ENCODE peak calls at places on chromosomes 5 and 9, in seven cellular contexts. One of them, this sample, is unnamed.

GRCh38 chr5:161105563-161105962 is 253.6 kb upstream of the ATP10B start:
- DNase-seq in uterus: no peak
- DNase-seq in tibial nerve: peak; percentile 18
- DNase-seq in ascending aorta: no peak
- DNase-seq in lower lobe of right lung: no peak
- DNase-seq in sigmoid colon: no peak
- DNase-seq in A549: no peak
- DNase-seq in this sample: no peak

GRCh38 chr9:79362100-79363081 is 209.4 kb upstream of the TLE4 start:
- DNase-seq in sigmoid colon: no peak
- DNase-seq in A549: peak; percentile 82
- DNase-seq in tibial nerve: no peak
- DNase-seq in uterus: no peak
- DNase-seq in ascending aorta: no peak
- DNase-seq in lower lobe of right lung: no peak
- DNase-seq in this sample: no peak

GRCh38 chr5:14417232-14417730 is 164.3 kb upstream of the OTULINL start:
- DNase-seq in sigmoid colon: no peak
- DNase-seq in lower lobe of right lung: no peak
- DNase-seq in A549: no peak
- DNase-seq in tibial nerve: no peak
- DNase-seq in uterus: no peak
- DNase-seq in ascending aorta: no peak
- DNase-seq in this sample: no peak

GRCh38 chr5:178453224-178453623 is 137.0 kb downstream of the COL23A1 start:
- DNase-seq in ascending aorta: no peak
- DNase-seq in lower lobe of right lung: no peak
- DNase-seq in tibial nerve: no peak
- DNase-seq in uterus: no peak
- DNase-seq in sigmoid colon: no peak
- DNase-seq in A549: no peak
- DNase-seq in this sample: no peak

GRCh38 chr9:131845286-131846011 is 105.6 kb upstream of the RAPGEF1 start:
- DNase-seq in ascending aorta: no peak
- DNase-seq in A549: no peak
- DNase-seq in lower lobe of right lung: no peak
- DNase-seq in sigmoid colon: no peak
- DNase-seq in tibial nerve: no peak
- DNase-seq in uterus: no peak
- DNase-seq in this sample: no peak

GRCh38 chr9:137224850-137225694 is at the start of gene CYSRT1:
- DNase-seq in uterus: no peak
- DNase-seq in ascending aorta: no peak
- DNase-seq in A549: no peak
- DNase-seq in sigmoid colon: no peak
- DNase-seq in tibial nerve: no peak
- DNase-seq in lower lobe of right lung: no peak
- DNase-seq in this sample: peak; percentile 63

GRCh38 chr5:160369990-160370712 is at the start of gene C1QTNF2:
- DNase-seq in uterus: peak; percentile 70
- DNase-seq in sigmoid colon: peak; percentile 84
- DNase-seq in lower lobe of right lung: peak; percentile 63
- DNase-seq in tibial nerve: no peak
- DNase-seq in A549: peak; percentile 6
- DNase-seq in ascending aorta: no peak
- DNase-seq in this sample: peak; percentile 68

GRCh38 chr9:137676998-137677397 is 58.2 kb downstream of the EHMT1 start:
- DNase-seq in lower lobe of right lung: no peak
- DNase-seq in A549: no peak
- DNase-seq in sigmoid colon: peak; percentile 3
- DNase-seq in tibial nerve: no peak
- DNase-seq in ascending aorta: no peak
- DNase-seq in uterus: no peak
- DNase-seq in this sample: no peak

GRCh38 chr5:134813827-134814226 is 31.9 kb upstream of the C5orf24 start:
- DNase-seq in lower lobe of right lung: no peak
- DNase-seq in uterus: no peak
- DNase-seq in A549: no peak
- DNase-seq in ascending aorta: no peak
- DNase-seq in sigmoid colon: no peak
- DNase-seq in tibial nerve: no peak
- DNase-seq in this sample: no peak

GRCh38 chr5:1325870-1326546 is 18.9 kb downstream of the CLPTM1L start:
- DNase-seq in ascending aorta: no peak
- DNase-seq in lower lobe of right lung: no peak
- DNase-seq in A549: peak; percentile 73
- DNase-seq in uterus: no peak
- DNase-seq in tibial nerve: no peak
- DNase-seq in sigmoid colon: peak; percentile 56
- DNase-seq in this sample: no peak

GRCh38 chr5:174750720-174751119 is 26.3 kb downstream of the MSX2 start:
- DNase-seq in uterus: no peak
- DNase-seq in A549: no peak
- DNase-seq in ascending aorta: no peak
- DNase-seq in lower lobe of right lung: no peak
- DNase-seq in tibial nerve: no peak
- DNase-seq in sigmoid colon: no peak
- DNase-seq in this sample: no peak

GRCh38 chr5:158198636-158199035 is 339.7 kb upstream of the CLINT1 start:
- DNase-seq in uterus: no peak
- DNase-seq in tibial nerve: no peak
- DNase-seq in A549: no peak
- DNase-seq in lower lobe of right lung: no peak
- DNase-seq in sigmoid colon: no peak
- DNase-seq in ascending aorta: no peak
- DNase-seq in this sample: no peak

GRCh38 chr5:158205992-158206391 is 347.0 kb upstream of the CLINT1 start:
- DNase-seq in A549: no peak
- DNase-seq in tibial nerve: no peak
- DNase-seq in sigmoid colon: no peak
- DNase-seq in lower lobe of right lung: no peak
- DNase-seq in uterus: no peak
- DNase-seq in ascending aorta: no peak
- DNase-seq in this sample: no peak

GRCh38 chr5:158207733-158208132 is 348.8 kb upstream of the CLINT1 start:
- DNase-seq in lower lobe of right lung: no peak
- DNase-seq in ascending aorta: no peak
- DNase-seq in uterus: no peak
- DNase-seq in sigmoid colon: no peak
- DNase-seq in A549: no peak
- DNase-seq in tibial nerve: no peak
- DNase-seq in this sample: no peak

GRCh38 chr5:158200624-158201023 is 341.7 kb upstream of the CLINT1 start:
- DNase-seq in lower lobe of right lung: no peak
- DNase-seq in ascending aorta: no peak
- DNase-seq in tibial nerve: no peak
- DNase-seq in A549: no peak
- DNase-seq in uterus: no peak
- DNase-seq in sigmoid colon: no peak
- DNase-seq in this sample: no peak

DNA sequence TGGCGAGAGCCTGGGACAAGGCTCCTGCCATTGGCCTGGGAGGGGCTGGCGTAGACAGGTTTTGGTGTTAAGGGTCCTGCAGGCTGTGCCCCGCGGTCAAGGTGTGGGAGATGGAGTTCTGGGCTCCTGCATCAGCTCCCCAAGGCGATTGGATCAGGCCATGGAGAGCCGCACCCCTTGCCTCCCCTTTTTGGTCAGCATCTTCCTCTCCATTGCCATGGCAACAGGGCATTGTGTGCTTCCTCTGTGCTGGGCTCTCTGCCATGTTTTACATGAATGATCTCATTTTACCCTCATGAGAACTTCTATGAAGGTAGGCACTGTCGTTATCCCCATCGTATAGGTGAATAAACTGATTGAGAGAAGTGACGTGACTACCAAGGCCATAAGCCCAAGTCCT is 344.3 kb upstream of the CLINT1 start:
- DNase-seq in lower lobe of right lung: no peak
- DNase-seq in uterus: no peak
- DNase-seq in ascending aorta: no peak
- DNase-seq in A549: no peak
- DNase-seq in sigmoid colon: no peak
- DNase-seq in tibial nerve: no peak
- DNase-seq in this sample: no peak
- H3K9me3 ChIP-seq in lower lobe of right lung: no peaks in the 10 kb centered on the region
- H3K9me3 ChIP-seq in uterus: no peaks in the 10 kb centered on the region
- H3K9me3 ChIP-seq in ascending aorta: no peaks in the 10 kb centered on the region
- H3K9me3 ChIP-seq in A549: no peaks in the 10 kb centered on the region
- H3K9me3 ChIP-seq in sigmoid colon: no peaks in the 10 kb centered on the region
- H3K9me3 ChIP-seq in tibial nerve: no peaks in the 10 kb centered on the region
- H3K9me3 ChIP-seq in this sample: no peaks in the 10 kb centered on the region

DNA sequence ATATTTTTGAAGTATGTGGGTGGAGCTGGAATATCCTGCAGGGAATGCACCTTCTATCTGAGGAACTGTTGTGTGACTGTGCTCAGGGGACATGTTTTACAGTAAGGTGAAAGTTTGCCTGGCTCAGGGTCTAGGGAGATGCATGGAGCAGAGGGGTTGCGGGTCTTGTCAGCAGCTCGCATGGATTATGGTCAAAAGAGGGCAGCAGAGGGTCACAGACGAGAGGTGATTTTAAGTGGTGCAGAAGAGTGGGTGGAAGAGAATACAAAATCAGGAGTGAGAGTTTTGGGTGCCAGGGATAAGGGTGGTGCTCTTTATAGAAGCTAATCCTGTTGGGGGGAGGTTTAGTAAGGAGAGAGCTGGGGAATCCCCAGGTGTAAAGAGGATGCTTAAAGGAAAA is 53.5 kb upstream of the GRIN3A start:
- DNase-seq in tibial nerve: peak; percentile 33
- DNase-seq in ascending aorta: no peak
- DNase-seq in A549: peak; percentile 56
- DNase-seq in lower lobe of right lung: no peak
- DNase-seq in sigmoid colon: no peak
- DNase-seq in uterus: no peak
- DNase-seq in this sample: peak; percentile 82
- TF ChIP-seq CTCF in tibial nerve: peak; percentile 22
- TF ChIP-seq CTCF in ascending aorta: no peak
- TF ChIP-seq CTCF in A549: peak; percentile 51
- TF ChIP-seq CTCF in lower lobe of right lung: no peak
- TF ChIP-seq CTCF in sigmoid colon: no peak
- TF ChIP-seq CTCF in uterus: no peak
- TF ChIP-seq CTCF in this sample: peak; percentile 30

GRCh38 chr9:90767523-90768100 is 34.0 kb upstream of the SYK start:
- DNase-seq in uterus: no peak
- DNase-seq in sigmoid colon: no peak
- DNase-seq in A549: peak; percentile 4
- DNase-seq in tibial nerve: no peak
- DNase-seq in lower lobe of right lung: no peak
- DNase-seq in ascending aorta: no peak
- DNase-seq in this sample: no peak

GRCh38 chr9:90772381-90772780 is 29.2 kb upstream of the SYK start:
- DNase-seq in uterus: no peak
- DNase-seq in A549: no peak
- DNase-seq in sigmoid colon: no peak
- DNase-seq in ascending aorta: no peak
- DNase-seq in lower lobe of right lung: no peak
- DNase-seq in tibial nerve: no peak
- DNase-seq in this sample: no peak

GRCh38 chr9:90770927-90771326 is 30.7 kb upstream of the SYK start:
- DNase-seq in sigmoid colon: no peak
- DNase-seq in A549: no peak
- DNase-seq in tibial nerve: no peak
- DNase-seq in ascending aorta: no peak
- DNase-seq in uterus: no peak
- DNase-seq in lower lobe of right lung: no peak
- DNase-seq in this sample: no peak

GRCh38 chr9:90773593-90773992 is 28.0 kb upstream of the SYK start:
- DNase-seq in ascending aorta: no peak
- DNase-seq in lower lobe of right lung: no peak
- DNase-seq in tibial nerve: no peak
- DNase-seq in A549: no peak
- DNase-seq in sigmoid colon: no peak
- DNase-seq in uterus: no peak
- DNase-seq in this sample: peak; percentile 39

GRCh38 chr9:90770339-90770738 is 31.3 kb upstream of the SYK start:
- DNase-seq in lower lobe of right lung: no peak
- DNase-seq in A549: no peak
- DNase-seq in ascending aorta: no peak
- DNase-seq in uterus: no peak
- DNase-seq in tibial nerve: no peak
- DNase-seq in sigmoid colon: no peak
- DNase-seq in this sample: no peak
- H3K9me3 ChIP-seq in lower lobe of right lung: no peaks in the 10 kb centered on the region
- H3K9me3 ChIP-seq in A549: peaks cover 10% of the 10 kb centered on the region
- H3K9me3 ChIP-seq in ascending aorta: no peaks in the 10 kb centered on the region
- H3K9me3 ChIP-seq in uterus: no peaks in the 10 kb centered on the region
- H3K9me3 ChIP-seq in tibial nerve: no peaks in the 10 kb centered on the region
- H3K9me3 ChIP-seq in sigmoid colon: no peaks in the 10 kb centered on the region
- H3K9me3 ChIP-seq in this sample: peaks cover 9% of the 10 kb centered on the region

DNA sequence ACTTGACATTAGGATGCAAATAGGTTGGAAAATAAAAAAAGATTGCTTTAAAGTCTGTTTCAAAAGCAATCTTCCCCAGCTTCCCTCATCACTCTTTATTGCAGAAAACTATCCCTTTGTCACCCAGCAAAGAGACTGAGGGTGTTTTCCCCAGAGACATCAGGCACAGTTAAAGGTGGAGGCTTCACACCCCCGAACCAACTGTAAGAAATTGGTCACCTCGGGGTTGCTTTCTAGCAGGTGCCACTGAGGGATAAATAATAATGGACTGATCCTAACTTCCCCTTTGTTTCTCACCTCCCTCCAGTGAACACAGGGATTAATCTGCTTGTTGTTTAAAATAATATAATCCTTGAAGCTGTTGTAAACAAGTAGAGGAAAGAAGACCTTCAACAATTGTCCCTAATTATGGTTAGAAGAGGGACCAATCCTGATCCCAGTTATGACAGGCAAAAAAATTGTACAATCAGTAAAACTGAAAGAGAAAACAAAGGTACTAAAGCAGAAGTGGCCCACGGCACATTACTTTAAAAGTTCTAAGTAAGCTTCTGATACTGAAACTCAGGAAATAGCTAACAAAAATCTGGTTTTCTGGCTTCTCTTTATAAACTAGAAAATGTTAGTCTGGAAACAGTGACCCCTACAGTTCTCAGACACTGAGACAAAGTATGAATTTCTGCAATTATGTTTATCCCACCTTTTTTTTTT is 6.6 kb upstream of the PCSK1 start:
- DNase-seq in A549: no peak
- DNase-seq in ascending aorta: no peak
- DNase-seq in lower lobe of right lung: no peak
- DNase-seq in tibial nerve: no peak
- DNase-seq in sigmoid colon: no peak
- DNase-seq in uterus: no peak
- DNase-seq in this sample: no peak
- TF ChIP-seq CTCF in A549: peak; percentile 24
- TF ChIP-seq CTCF in ascending aorta: no peak
- TF ChIP-seq CTCF in lower lobe of right lung: no peak
- TF ChIP-seq CTCF in tibial nerve: peak; percentile 16
- TF ChIP-seq CTCF in sigmoid colon: no peak
- TF ChIP-seq CTCF in uterus: no peak
- TF ChIP-seq CTCF in this sample: no peak